ENCODE peak calls at places on chromosome 22, in ten cellular contexts. One of them, this sample, is unnamed.

GRCh38 chr22:37210041-37210803 is 2.1 kb downstream of the SSTR3 start:
- DNase-seq in transverse colon: no peak
- DNase-seq in stomach: no peak
- DNase-seq in ovary: peak; percentile 21
- DNase-seq in A549: no peak
- DNase-seq in sigmoid colon: peak; percentile 55
- DNase-seq in spleen: peak; percentile 70
- DNase-seq in uterus: peak; percentile 21
- DNase-seq in IMR-90: no peak
- DNase-seq in heart left ventricle: no peak
- DNase-seq in this sample: peak; percentile 29

GRCh38 chr22:23709107-23709506 is 18.3 kb downstream of the RGL4 start:
- DNase-seq in heart left ventricle: no peak
- DNase-seq in A549: no peak
- DNase-seq in stomach: no peak
- DNase-seq in spleen: no peak
- DNase-seq in transverse colon: no peak
- DNase-seq in uterus: no peak
- DNase-seq in ovary: no peak
- DNase-seq in IMR-90: peak; percentile 59
- DNase-seq in sigmoid colon: no peak
- DNase-seq in this sample: no peak

GRCh38 chr22:48192071-48192470 is 1429.6 kb downstream of the TBC1D22A start:
- DNase-seq in ovary: no peak
- DNase-seq in uterus: no peak
- DNase-seq in transverse colon: no peak
- DNase-seq in stomach: no peak
- DNase-seq in spleen: no peak
- DNase-seq in heart left ventricle: no peak
- DNase-seq in sigmoid colon: no peak
- DNase-seq in IMR-90: no peak
- DNase-seq in A549: no peak
- DNase-seq in this sample: no peak

GRCh38 chr22:37905534-37906363 is at the start of gene MICALL1:
- DNase-seq in transverse colon: peak; percentile 85
- DNase-seq in A549: peak; percentile 64
- DNase-seq in heart left ventricle: peak; percentile 79
- DNase-seq in ovary: peak; percentile 72
- DNase-seq in uterus: peak; percentile 81
- DNase-seq in IMR-90: peak; percentile 67
- DNase-seq in sigmoid colon: peak; percentile 87
- DNase-seq in stomach: peak; percentile 87
- DNase-seq in spleen: peak; percentile 95
- DNase-seq in this sample: peak; percentile 87

GRCh38 chr22:38203090-38203810 is 1.5 kb downstream of the MAFF start:
- DNase-seq in uterus: no peak
- DNase-seq in ovary: peak; percentile 59
- DNase-seq in IMR-90: peak; percentile 53
- DNase-seq in spleen: peak; percentile 89
- DNase-seq in sigmoid colon: peak; percentile 81
- DNase-seq in stomach: peak; percentile 85
- DNase-seq in A549: peak; percentile 47
- DNase-seq in heart left ventricle: no peak
- DNase-seq in transverse colon: peak; percentile 85
- DNase-seq in this sample: peak; percentile 73

GRCh38 chr22:49954354-49954753 is 6.2 kb upstream of the PIM3 start:
- DNase-seq in stomach: peak; percentile 68
- DNase-seq in A549: no peak
- DNase-seq in transverse colon: no peak
- DNase-seq in IMR-90: no peak
- DNase-seq in sigmoid colon: no peak
- DNase-seq in uterus: no peak
- DNase-seq in heart left ventricle: no peak
- DNase-seq in spleen: peak; percentile 76
- DNase-seq in ovary: peak; percentile 22
- DNase-seq in this sample: no peak

GRCh38 chr22:27541831-27542230 is 259.7 kb downstream of the MN1 start:
- DNase-seq in spleen: no peak
- DNase-seq in sigmoid colon: no peak
- DNase-seq in A549: no peak
- DNase-seq in stomach: no peak
- DNase-seq in IMR-90: no peak
- DNase-seq in transverse colon: no peak
- DNase-seq in ovary: no peak
- DNase-seq in heart left ventricle: no peak
- DNase-seq in uterus: no peak
- DNase-seq in this sample: no peak

GRCh38 chr22:21000215-21000986 is 1.5 kb downstream of the THAP7 start:
- DNase-seq in stomach: no peak
- DNase-seq in uterus: no peak
- DNase-seq in IMR-90: no peak
- DNase-seq in ovary: no peak
- DNase-seq in sigmoid colon: no peak
- DNase-seq in A549: no peak
- DNase-seq in transverse colon: no peak
- DNase-seq in spleen: peak; percentile 79
- DNase-seq in heart left ventricle: peak; percentile 15
- DNase-seq in this sample: no peak

GRCh38 chr22:25514436-25514835 is 50.0 kb upstream of the GRK3 start:
- DNase-seq in spleen: no peak
- DNase-seq in stomach: no peak
- DNase-seq in IMR-90: peak; percentile 54
- DNase-seq in heart left ventricle: no peak
- DNase-seq in uterus: no peak
- DNase-seq in ovary: no peak
- DNase-seq in A549: peak; percentile 42
- DNase-seq in sigmoid colon: no peak
- DNase-seq in transverse colon: no peak
- DNase-seq in this sample: no peak

GRCh38 chr22:19105867-19106802 is 16.1 kb downstream of the DGCR2 start:
- DNase-seq in ovary: no peak
- DNase-seq in stomach: no peak
- DNase-seq in A549: no peak
- DNase-seq in IMR-90: no peak
- DNase-seq in sigmoid colon: peak; percentile 68
- DNase-seq in transverse colon: no peak
- DNase-seq in heart left ventricle: no peak
- DNase-seq in spleen: no peak
- DNase-seq in uterus: no peak
- DNase-seq in this sample: no peak

GRCh38 chr22:38428714-38429113 is 26.3 kb downstream of the KCNJ4 start:
- DNase-seq in uterus: no peak
- DNase-seq in stomach: no peak
- DNase-seq in sigmoid colon: no peak
- DNase-seq in transverse colon: no peak
- DNase-seq in A549: no peak
- DNase-seq in heart left ventricle: no peak
- DNase-seq in spleen: no peak
- DNase-seq in ovary: no peak
- DNase-seq in IMR-90: no peak
- DNase-seq in this sample: no peak

GRCh38 chr22:35611891-35612576 is 5.1 kb downstream of the MB start:
- DNase-seq in IMR-90: no peak
- DNase-seq in transverse colon: peak; percentile 56
- DNase-seq in A549: no peak
- DNase-seq in uterus: no peak
- DNase-seq in ovary: no peak
- DNase-seq in stomach: no peak
- DNase-seq in spleen: no peak
- DNase-seq in sigmoid colon: peak; percentile 84
- DNase-seq in heart left ventricle: no peak
- DNase-seq in this sample: no peak

GRCh38 chr22:30889268-30889995 is 79.1 kb downstream of the MORC2 start:
- DNase-seq in heart left ventricle: no peak
- DNase-seq in ovary: no peak
- DNase-seq in IMR-90: no peak
- DNase-seq in uterus: no peak
- DNase-seq in A549: no peak
- DNase-seq in stomach: no peak
- DNase-seq in spleen: peak; percentile 68
- DNase-seq in transverse colon: no peak
- DNase-seq in sigmoid colon: peak; percentile 42
- DNase-seq in this sample: no peak

GRCh38 chr22:27259390-27259789 is 542.2 kb downstream of the MN1 start:
- DNase-seq in A549: no peak
- DNase-seq in uterus: no peak
- DNase-seq in transverse colon: no peak
- DNase-seq in stomach: no peak
- DNase-seq in IMR-90: no peak
- DNase-seq in sigmoid colon: no peak
- DNase-seq in spleen: no peak
- DNase-seq in heart left ventricle: no peak
- DNase-seq in ovary: no peak
- DNase-seq in this sample: no peak

GRCh38 chr22:23713696-23714595 is 23.1 kb downstream of the RGL4 start:
- DNase-seq in ovary: no peak
- DNase-seq in sigmoid colon: no peak
- DNase-seq in heart left ventricle: no peak
- DNase-seq in A549: no peak
- DNase-seq in spleen: no peak
- DNase-seq in uterus: no peak
- DNase-seq in IMR-90: no peak
- DNase-seq in transverse colon: no peak
- DNase-seq in stomach: no peak
- DNase-seq in this sample: no peak

GRCh38 chr22:36409911-36410756 is 22.4 kb upstream of the MYH9 start:
- DNase-seq in sigmoid colon: peak; percentile 78
- DNase-seq in stomach: peak; percentile 98
- DNase-seq in uterus: peak; percentile 27
- DNase-seq in A549: no peak
- DNase-seq in IMR-90: no peak
- DNase-seq in ovary: peak; percentile 90
- DNase-seq in spleen: peak; percentile 92
- DNase-seq in heart left ventricle: peak; percentile 74
- DNase-seq in transverse colon: peak; percentile 96
- DNase-seq in this sample: peak; percentile 97

GRCh38 chr22:42937164-42937854 is 77.6 kb downstream of the PACSIN2 start:
- DNase-seq in uterus: peak; percentile 34
- DNase-seq in transverse colon: peak; percentile 70
- DNase-seq in heart left ventricle: no peak
- DNase-seq in spleen: peak; percentile 88
- DNase-seq in A549: peak; percentile 71
- DNase-seq in IMR-90: peak; percentile 87
- DNase-seq in stomach: peak; percentile 74
- DNase-seq in sigmoid colon: peak; percentile 81
- DNase-seq in ovary: no peak
- DNase-seq in this sample: peak; percentile 68

GRCh38 chr22:39979458-39979857 is 15.3 kb upstream of the FAM83F start:
- DNase-seq in sigmoid colon: no peak
- DNase-seq in ovary: no peak
- DNase-seq in spleen: no peak
- DNase-seq in IMR-90: no peak
- DNase-seq in uterus: no peak
- DNase-seq in heart left ventricle: no peak
- DNase-seq in stomach: no peak
- DNase-seq in A549: no peak
- DNase-seq in transverse colon: no peak
- DNase-seq in this sample: no peak

GRCh38 chr22:30460147-30460546 is 11.7 kb downstream of the SEC14L3 start:
- DNase-seq in spleen: no peak
- DNase-seq in uterus: no peak
- DNase-seq in sigmoid colon: no peak
- DNase-seq in stomach: peak; percentile 69
- DNase-seq in IMR-90: no peak
- DNase-seq in heart left ventricle: no peak
- DNase-seq in transverse colon: peak; percentile 14
- DNase-seq in A549: peak; percentile 40
- DNase-seq in ovary: no peak
- DNase-seq in this sample: no peak

GRCh38 chr22:31253949-31254348 is 38.3 kb downstream of the PIK3IP1 start:
- DNase-seq in A549: no peak
- DNase-seq in transverse colon: peak; percentile 73
- DNase-seq in ovary: no peak
- DNase-seq in uterus: no peak
- DNase-seq in sigmoid colon: peak; percentile 39
- DNase-seq in IMR-90: no peak
- DNase-seq in heart left ventricle: peak; percentile 49
- DNase-seq in stomach: peak; percentile 89
- DNase-seq in spleen: no peak
- DNase-seq in this sample: peak; percentile 73

GRCh38 chr22:35792501-35792900 is 74.8 kb downstream of the APOL5 start:
- DNase-seq in A549: no peak
- DNase-seq in uterus: no peak
- DNase-seq in sigmoid colon: no peak
- DNase-seq in spleen: no peak
- DNase-seq in heart left ventricle: no peak
- DNase-seq in stomach: peak; percentile 60
- DNase-seq in transverse colon: no peak
- DNase-seq in IMR-90: no peak
- DNase-seq in ovary: no peak
- DNase-seq in this sample: no peak

GRCh38 chr22:41397143-41397811 is 15.5 kb downstream of the TEF start:
- DNase-seq in transverse colon: peak; percentile 76
- DNase-seq in ovary: no peak
- DNase-seq in IMR-90: no peak
- DNase-seq in sigmoid colon: no peak
- DNase-seq in A549: no peak
- DNase-seq in spleen: no peak
- DNase-seq in uterus: no peak
- DNase-seq in stomach: no peak
- DNase-seq in heart left ventricle: no peak
- DNase-seq in this sample: peak; percentile 65
- TF ChIP-seq POLR2A in transverse colon: no peak
- TF ChIP-seq POLR2A in ovary: no peak
- TF ChIP-seq POLR2A in IMR-90: no peak
- TF ChIP-seq POLR2A in sigmoid colon: no peak
- TF ChIP-seq POLR2A in A549: no peak
- TF ChIP-seq POLR2A in spleen: no peak
- TF ChIP-seq POLR2A in uterus: no peak
- TF ChIP-seq POLR2A in stomach: no peak
- TF ChIP-seq POLR2A in heart left ventricle: no peak
- TF ChIP-seq POLR2A in this sample: no peak

GRCh38 chr22:41288245-41288946 is 2.4 kb upstream of the RANGAP1 start:
- DNase-seq in uterus: no peak
- DNase-seq in spleen: no peak
- DNase-seq in sigmoid colon: peak; percentile 69
- DNase-seq in heart left ventricle: no peak
- DNase-seq in ovary: no peak
- DNase-seq in transverse colon: peak; percentile 35
- DNase-seq in A549: peak; percentile 79
- DNase-seq in stomach: peak; percentile 37
- DNase-seq in IMR-90: peak; percentile 88
- DNase-seq in this sample: no peak
- TF ChIP-seq CTCF in uterus: no peak
- TF ChIP-seq CTCF in spleen: no peak
- TF ChIP-seq CTCF in sigmoid colon: no peak
- TF ChIP-seq CTCF in heart left ventricle: no peak
- TF ChIP-seq CTCF in ovary: no peak
- TF ChIP-seq CTCF in transverse colon: no peak
- TF ChIP-seq CTCF in A549: no peak
- TF ChIP-seq CTCF in stomach: no peak
- TF ChIP-seq CTCF in IMR-90: no peak
- TF ChIP-seq CTCF in this sample: no peak

GRCh38 chr22:11325767-11326166 is 4202.2 kb upstream of the OR11H1 start:
- DNase-seq in stomach: no peak
- DNase-seq in IMR-90: no peak
- DNase-seq in transverse colon: no peak
- DNase-seq in sigmoid colon: no peak
- DNase-seq in heart left ventricle: no peak
- DNase-seq in uterus: no peak
- DNase-seq in spleen: no peak
- DNase-seq in A549: no peak
- DNase-seq in ovary: no peak
- DNase-seq in this sample: no peak
- H3K9me3 ChIP-seq in stomach: peaks cover 65% of the 10 kb centered on the region
- H3K9me3 ChIP-seq in IMR-90: peaks cover 12% of the 10 kb centered on the region
- H3K9me3 ChIP-seq in transverse colon: peaks cover 18% of the 10 kb centered on the region
- H3K9me3 ChIP-seq in sigmoid colon: no peaks in the 10 kb centered on the region
- H3K9me3 ChIP-seq in heart left ventricle: no peaks in the 10 kb centered on the region
- H3K9me3 ChIP-seq in uterus: no peaks in the 10 kb centered on the region
- H3K9me3 ChIP-seq in spleen: peaks cover 67% of the 10 kb centered on the region
- H3K9me3 ChIP-seq in A549: no peaks in the 10 kb centered on the region
- H3K9me3 ChIP-seq in ovary: no peaks in the 10 kb centered on the region
- H3K9me3 ChIP-seq in this sample: peaks cover 15% of the 10 kb centered on the region

GRCh38 chr22:46292173-46292572 is 4.5 kb upstream of the GTSE1 start:
- DNase-seq in A549: no peak
- DNase-seq in sigmoid colon: no peak
- DNase-seq in ovary: no peak
- DNase-seq in heart left ventricle: no peak
- DNase-seq in transverse colon: no peak
- DNase-seq in spleen: no peak
- DNase-seq in IMR-90: no peak
- DNase-seq in stomach: no peak
- DNase-seq in uterus: no peak
- DNase-seq in this sample: no peak
- TF ChIP-seq POLR2A in A549: no peak
- TF ChIP-seq POLR2A in sigmoid colon: no peak
- TF ChIP-seq POLR2A in ovary: no peak
- TF ChIP-seq POLR2A in heart left ventricle: no peak
- TF ChIP-seq POLR2A in transverse colon: no peak
- TF ChIP-seq POLR2A in spleen: no peak
- TF ChIP-seq POLR2A in IMR-90: no peak
- TF ChIP-seq POLR2A in stomach: no peak
- TF ChIP-seq POLR2A in uterus: no peak
- TF ChIP-seq POLR2A in this sample: no peak

This sample was measured in Peyer's patch.